ENCODE peak calls at places on chromosomes 11 and 22, in six cellular contexts. K, O, S, Q, X and G are unnamed samples.

GRCh38 chr11:67027943-67028542 is 5.1 kb downstream of the SYT12 start:
- DNase-seq in K (peak), O (no peak), S (no peak), Q (no peak), X (peak), G (no peak)

GRCh38 chr11:35323076-35323868 is 96.1 kb downstream of the SLC1A2 start:
- DNase-seq in K (no peak), O (no peak), S (no peak), Q (no peak), X (no peak), G (no peak)

GRCh38 chr11:17694711-17695110 is 24.7 kb upstream of the MYOD1 start:
- DNase-seq in K (no peak), O (no peak), S (no peak), Q (no peak), X (no peak), G (no peak)

GRCh38 chr11:30801357-30801756 is 215.2 kb upstream of the MPPED2 start:
- DNase-seq in K (no peak), O (no peak), S (no peak), Q (peak), X (no peak), G (no peak)

GRCh38 chr22:23431337-23432072 is 148.6 kb downstream of the IGLL1 start:
- DNase-seq in K (no peak), O (no peak), S (no peak), Q (peak), X (peak), G (no peak)

GRCh38 chr11:134752964-134753804 is 341.1 kb upstream of the B3GAT1 start:
- DNase-seq in K (no peak), O (no peak), S (no peak), Q (no peak), X (no peak), G (no peak)

GRCh38 chr11:19756675-19757475 is 44.2 kb downstream of the NAV2 start:
- DNase-seq in K (no peak), O (no peak), S (peak), Q (no peak), X (no peak), G (no peak)

GRCh38 chr11:106304274-106304673 is 226.8 kb downstream of the AASDHPPT start:
- DNase-seq in K (no peak), O (no peak), S (no peak), Q (no peak), X (no peak), G (no peak)

GRCh38 chr11:83033972-83034672 is 37.6 kb downstream of the RAB30 start:
- DNase-seq in K (no peak), O (no peak), S (peak), Q (no peak), X (no peak), G (no peak)

GRCh38 chr11:130314184-130314748 is 451 bp downstream of the ZBTB44 start:
- DNase-seq in K (no peak), O (peak), S (peak), Q (peak), X (peak), G (no peak)

GRCh38 chr22:47329727-47330653 is 567.5 kb downstream of the TBC1D22A start:
- DNase-seq in K (no peak), O (no peak), S (no peak), Q (no peak), X (no peak), G (peak)
- TF ChIP-seq MAX in K (no peak), O (no peak), S (peak), Q (no peak), X (no peak), G (no peak)

GRCh38 chr11:115769891-115770290 is 265.7 kb upstream of the CADM1 start:
- DNase-seq in K (no peak), O (no peak), S (no peak), Q (no peak), X (no peak), G (no peak)

GRCh38 chr11:115761817-115762216 is 257.6 kb upstream of the CADM1 start:
- DNase-seq in K (no peak), O (no peak), S (no peak), Q (no peak), X (no peak), G (no peak)

GRCh38 chr11:115761348-115761747 is 257.1 kb upstream of the CADM1 start:
- DNase-seq in K (no peak), O (no peak), S (no peak), Q (no peak), X (no peak), G (no peak)

GRCh38 chr11:115764172-115764571 is 260.0 kb upstream of the CADM1 start:
- DNase-seq in K (no peak), O (no peak), S (no peak), Q (no peak), X (no peak), G (no peak)

GRCh38 chr11:115765803-115766239 is 261.6 kb upstream of the CADM1 start:
- DNase-seq in K (no peak), O (no peak), S (no peak), Q (no peak), X (no peak), G (peak)
- TF ChIP-seq MYC in K (no peak), O (no peak), S (no peak), Q (no peak), X (no peak), G (no peak)

GRCh38 chr11:73184953-73185671 is 33.0 kb upstream of the P2RY2 start:
- DNase-seq in K (no peak), O (peak), S (peak), Q (peak), X (peak), G (peak)
- H3K4me3 ChIP-seq in K (no peak), O (no peak), S (no peak), Q (no peak), X (no peak), G (peak)

GRCh38 chr11:63670738-63671321 is 346 bp downstream of the ATL3 start:
- DNase-seq in K (no peak), O (peak), S (no peak), Q (no peak), X (no peak), G (peak)
- TF ChIP-seq MAX in K (no peak), O (peak), S (no peak), Q (no peak), X (no peak), G (no peak)

GRCh38 chr22:42214625-42215415 is 55.6 kb downstream of the TCF20 start:
- DNase-seq in K (no peak), O (no peak), S (no peak), Q (no peak), X (no peak), G (no peak)

GRCh38 chr22:42217752-42218280 is 52.6 kb downstream of the TCF20 start:
- DNase-seq in K (no peak), O (no peak), S (peak), Q (no peak), X (no peak), G (no peak)

GRCh38 chr22:42222140-42222539 is 48.3 kb downstream of the TCF20 start:
- DNase-seq in K (no peak), O (no peak), S (no peak), Q (peak), X (no peak), G (no peak)

DNA sequence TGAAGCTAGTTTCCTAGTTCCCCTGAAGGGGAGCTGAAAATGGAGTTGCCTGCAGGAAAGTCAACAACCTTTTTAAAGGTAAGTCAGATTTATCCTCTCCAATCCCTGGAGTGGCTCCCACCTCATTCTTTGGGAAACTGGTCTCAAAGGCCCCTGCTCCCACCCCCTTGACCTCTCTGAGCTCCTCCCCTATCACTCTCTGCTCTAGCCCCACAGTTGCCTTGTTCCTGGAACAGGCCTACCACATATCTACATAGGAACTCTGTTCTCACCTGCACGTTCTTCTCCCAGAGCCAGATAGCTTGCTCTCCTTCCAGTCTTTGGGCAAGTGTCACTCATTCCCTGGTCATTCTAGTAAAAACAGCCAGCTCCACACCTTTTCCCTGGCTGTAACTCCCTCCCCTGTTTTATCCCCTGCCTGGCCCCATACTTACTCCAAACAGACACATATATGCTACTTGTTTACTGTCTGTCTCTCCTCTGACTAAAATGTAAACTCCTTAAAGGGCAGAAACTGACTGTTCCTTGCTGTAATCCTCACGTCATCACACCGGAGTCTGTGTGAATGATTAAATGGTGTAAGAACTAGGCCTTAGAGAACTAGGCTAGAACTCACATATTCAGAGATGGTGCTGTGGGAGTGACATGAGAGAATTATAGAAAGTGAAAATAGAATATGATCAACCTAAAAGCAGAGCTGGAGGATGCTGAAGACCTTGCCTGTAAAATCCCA is 53.3 kb downstream of the TCF20 start:
- DNase-seq in K (peak), O (no peak), S (no peak), Q (no peak), X (no peak), G (no peak)
- TF ChIP-seq MYC in K (no peak), O (no peak), S (no peak), Q (no peak), X (no peak), G (no peak)

GRCh38 chr11:125064070-125064469 is 965 bp downstream of the SLC37A2 start:
- DNase-seq in K (no peak), O (no peak), S (no peak), Q (no peak), X (no peak), G (no peak)
- H3K4me3 ChIP-seq in K (peak), O (no peak), S (no peak), Q (peak), X (no peak), G (peak)